ENCODE peak calls at places on chromosome 22, in six cellular contexts. One of them, this sample, is unnamed.

GRCh38 chr22:19797086-19797485 is 36.5 kb downstream of the TBX1 start:
- DNase-seq in thoracic aorta: no peak
- DNase-seq in K562: peak; percentile 89
- DNase-seq in mesenchymal stem cell: no peak
- DNase-seq in CD8-positive, alpha-beta T cell: no peak
- DNase-seq in ovary: no peak
- DNase-seq in this sample: no peak

GRCh38 chr22:32475428-32476010 is 908 bp downstream of the FBXO7 start:
- DNase-seq in mesenchymal stem cell: no peak
- DNase-seq in CD8-positive, alpha-beta T cell: peak; percentile 13
- DNase-seq in thoracic aorta: no peak
- DNase-seq in K562: no peak
- DNase-seq in ovary: peak; percentile 16
- DNase-seq in this sample: no peak

GRCh38 chr22:45934659-45935341 is 42.2 kb downstream of the WNT7B start:
- DNase-seq in K562: no peak
- DNase-seq in ovary: no peak
- DNase-seq in thoracic aorta: peak; percentile 8
- DNase-seq in mesenchymal stem cell: peak; percentile 6
- DNase-seq in CD8-positive, alpha-beta T cell: no peak
- DNase-seq in this sample: no peak

GRCh38 chr22:19877626-19878339 is 23.1 kb upstream of the GNB1L start:
- DNase-seq in CD8-positive, alpha-beta T cell: no peak
- DNase-seq in K562: no peak
- DNase-seq in ovary: peak; percentile 6
- DNase-seq in thoracic aorta: no peak
- DNase-seq in mesenchymal stem cell: peak; percentile 72
- DNase-seq in this sample: peak; percentile 3

GRCh38 chr22:31586137-31586920 is 75.7 kb downstream of the PISD start:
- DNase-seq in thoracic aorta: no peak
- DNase-seq in ovary: no peak
- DNase-seq in K562: no peak
- DNase-seq in CD8-positive, alpha-beta T cell: no peak
- DNase-seq in mesenchymal stem cell: peak; percentile 94
- DNase-seq in this sample: no peak

GRCh38 chr22:19174106-19175025 is 4.2 kb downstream of the SLC25A1 start:
- DNase-seq in K562: no peak
- DNase-seq in ovary: no peak
- DNase-seq in CD8-positive, alpha-beta T cell: no peak
- DNase-seq in thoracic aorta: no peak
- DNase-seq in mesenchymal stem cell: peak; percentile 56
- DNase-seq in this sample: no peak

GRCh38 chr22:36136475-36136874 is 24.1 kb downstream of the APOL3 start:
- DNase-seq in ovary: no peak
- DNase-seq in CD8-positive, alpha-beta T cell: no peak
- DNase-seq in mesenchymal stem cell: peak; percentile 77
- DNase-seq in thoracic aorta: peak; percentile 26
- DNase-seq in K562: no peak
- DNase-seq in this sample: no peak

GRCh38 chr22:31567702-31568101 is 71.4 kb downstream of the SFI1 start:
- DNase-seq in ovary: no peak
- DNase-seq in thoracic aorta: no peak
- DNase-seq in mesenchymal stem cell: no peak
- DNase-seq in CD8-positive, alpha-beta T cell: no peak
- DNase-seq in K562: no peak
- DNase-seq in this sample: no peak

GRCh38 chr22:36461665-36462474 is 19.6 kb downstream of the TXN2 start:
- DNase-seq in K562: no peak
- DNase-seq in ovary: no peak
- DNase-seq in CD8-positive, alpha-beta T cell: no peak
- DNase-seq in mesenchymal stem cell: peak; percentile 94
- DNase-seq in thoracic aorta: peak; percentile 70
- DNase-seq in this sample: no peak

GRCh38 chr22:38051261-38051660 is 5.9 kb upstream of the PICK1 start:
- DNase-seq in CD8-positive, alpha-beta T cell: no peak
- DNase-seq in ovary: no peak
- DNase-seq in mesenchymal stem cell: no peak
- DNase-seq in thoracic aorta: no peak
- DNase-seq in K562: no peak
- DNase-seq in this sample: no peak

GRCh38 chr22:39688186-39688768 is 117.7 kb downstream of the CACNA1I start:
- DNase-seq in mesenchymal stem cell: no peak
- DNase-seq in K562: no peak
- DNase-seq in CD8-positive, alpha-beta T cell: no peak
- DNase-seq in ovary: no peak
- DNase-seq in thoracic aorta: no peak
- DNase-seq in this sample: no peak

GRCh38 chr22:47396515-47396914 is 634.1 kb downstream of the TBC1D22A start:
- DNase-seq in ovary: no peak
- DNase-seq in CD8-positive, alpha-beta T cell: no peak
- DNase-seq in mesenchymal stem cell: no peak
- DNase-seq in K562: no peak
- DNase-seq in thoracic aorta: no peak
- DNase-seq in this sample: no peak
- H3K9me3 ChIP-seq in ovary: no peaks in the 10 kb centered on the region
- H3K9me3 ChIP-seq in CD8-positive, alpha-beta T cell: no peaks in the 10 kb centered on the region
- H3K9me3 ChIP-seq in mesenchymal stem cell: no peaks in the 10 kb centered on the region
- H3K9me3 ChIP-seq in K562: no peaks in the 10 kb centered on the region
- H3K9me3 ChIP-seq in thoracic aorta: no peaks in the 10 kb centered on the region
- H3K9me3 ChIP-seq in this sample: no peaks in the 10 kb centered on the region

DNA sequence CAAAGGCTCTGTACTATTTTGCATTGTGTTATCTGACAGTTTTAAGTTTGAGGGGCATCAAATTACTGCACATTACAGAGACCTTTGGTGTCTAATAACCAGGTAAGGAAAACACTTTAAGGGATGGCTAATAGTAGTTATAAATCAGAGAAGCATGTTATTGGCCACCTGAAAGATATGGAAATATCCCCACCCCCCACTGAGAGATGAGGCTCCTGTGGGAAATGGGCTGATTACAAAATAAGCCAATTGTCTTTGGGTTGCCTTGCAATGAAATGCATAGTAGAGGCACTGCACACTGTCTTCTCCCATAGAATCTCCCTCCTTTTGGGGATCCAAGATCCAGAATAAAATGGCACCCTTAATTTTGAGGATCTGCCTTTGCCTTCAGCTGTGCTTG is 91.0 kb downstream of the IGLL5 start:
- DNase-seq in CD8-positive, alpha-beta T cell: no peak
- DNase-seq in K562: no peak
- DNase-seq in ovary: no peak
- DNase-seq in mesenchymal stem cell: no peak
- DNase-seq in thoracic aorta: no peak
- DNase-seq in this sample: no peak
- H3K9me3 ChIP-seq in CD8-positive, alpha-beta T cell: no peaks in the 10 kb centered on the region
- H3K9me3 ChIP-seq in K562: peaks cover 7% of the 10 kb centered on the region
- H3K9me3 ChIP-seq in ovary: peaks cover 3% of the 10 kb centered on the region
- H3K9me3 ChIP-seq in mesenchymal stem cell: peaks cover 36% of the 10 kb centered on the region
- H3K9me3 ChIP-seq in thoracic aorta: no peaks in the 10 kb centered on the region
- H3K9me3 ChIP-seq in this sample: no peaks in the 10 kb centered on the region

GRCh38 chr22:47276219-47276843 is 513.9 kb downstream of the TBC1D22A start:
- DNase-seq in mesenchymal stem cell: no peak
- DNase-seq in K562: no peak
- DNase-seq in CD8-positive, alpha-beta T cell: no peak
- DNase-seq in ovary: no peak
- DNase-seq in thoracic aorta: no peak
- DNase-seq in this sample: no peak

GRCh38 chr22:47277001-47277400 is 514.6 kb downstream of the TBC1D22A start:
- DNase-seq in K562: no peak
- DNase-seq in CD8-positive, alpha-beta T cell: no peak
- DNase-seq in ovary: no peak
- DNase-seq in thoracic aorta: no peak
- DNase-seq in mesenchymal stem cell: no peak
- DNase-seq in this sample: no peak

GRCh38 chr22:47277511-47277910 is 515.1 kb downstream of the TBC1D22A start:
- DNase-seq in mesenchymal stem cell: no peak
- DNase-seq in thoracic aorta: no peak
- DNase-seq in CD8-positive, alpha-beta T cell: no peak
- DNase-seq in K562: no peak
- DNase-seq in ovary: no peak
- DNase-seq in this sample: no peak

GRCh38 chr22:47274196-47274595 is 511.7 kb downstream of the TBC1D22A start:
- DNase-seq in thoracic aorta: no peak
- DNase-seq in mesenchymal stem cell: no peak
- DNase-seq in K562: no peak
- DNase-seq in ovary: no peak
- DNase-seq in CD8-positive, alpha-beta T cell: no peak
- DNase-seq in this sample: no peak

GRCh38 chr22:47275479-47276218 is 513.2 kb downstream of the TBC1D22A start:
- DNase-seq in ovary: no peak
- DNase-seq in K562: no peak
- DNase-seq in mesenchymal stem cell: no peak
- DNase-seq in CD8-positive, alpha-beta T cell: no peak
- DNase-seq in thoracic aorta: no peak
- DNase-seq in this sample: no peak
- H3K9me3 ChIP-seq in ovary: no peaks in the 10 kb centered on the region
- H3K9me3 ChIP-seq in K562: no peaks in the 10 kb centered on the region
- H3K9me3 ChIP-seq in mesenchymal stem cell: peaks cover 4% of the 10 kb centered on the region
- H3K9me3 ChIP-seq in CD8-positive, alpha-beta T cell: no peaks in the 10 kb centered on the region
- H3K9me3 ChIP-seq in thoracic aorta: peaks cover 5% of the 10 kb centered on the region
- H3K9me3 ChIP-seq in this sample: no peaks in the 10 kb centered on the region

GRCh38 chr22:49582671-49583070 is 245.0 kb downstream of the BRD1 start:
- DNase-seq in CD8-positive, alpha-beta T cell: no peak
- DNase-seq in thoracic aorta: no peak
- DNase-seq in ovary: no peak
- DNase-seq in mesenchymal stem cell: no peak
- DNase-seq in K562: no peak
- DNase-seq in this sample: no peak
- H3K9me3 ChIP-seq in CD8-positive, alpha-beta T cell: peaks cover 6% of the 10 kb centered on the region
- H3K9me3 ChIP-seq in thoracic aorta: peaks cover 9% of the 10 kb centered on the region
- H3K9me3 ChIP-seq in ovary: no peaks in the 10 kb centered on the region
- H3K9me3 ChIP-seq in mesenchymal stem cell: peaks cover 13% of the 10 kb centered on the region
- H3K9me3 ChIP-seq in K562: peaks cover 11% of the 10 kb centered on the region
- H3K9me3 ChIP-seq in this sample: no peaks in the 10 kb centered on the region